ENCODE peak calls at places on chromosomes 1 and 21, in four cellular contexts. One of them, this sample, is unnamed.

GRCh38 chr1:84090447-84091244 is 53.4 kb upstream of the PRKACB start:
- DNase-seq in IMR-90: no peak
- DNase-seq in sigmoid colon: no peak
- DNase-seq in pancreas: no peak
- DNase-seq in this sample: peak; percentile 78

GRCh38 chr1:156165083-156165482 is 11.7 kb downstream of the SEMA4A start:
- DNase-seq in IMR-90: peak; percentile 48
- DNase-seq in sigmoid colon: no peak
- DNase-seq in pancreas: no peak
- DNase-seq in this sample: no peak

GRCh38 chr1:84711091-84711490 is 20.8 kb upstream of the SSX2IP start:
- DNase-seq in IMR-90: no peak
- DNase-seq in sigmoid colon: no peak
- DNase-seq in pancreas: no peak
- DNase-seq in this sample: no peak

GRCh38 chr1:219924348-219924747 is 4.0 kb downstream of the SLC30A10 start:
- DNase-seq in IMR-90: no peak
- DNase-seq in sigmoid colon: no peak
- DNase-seq in pancreas: no peak
- DNase-seq in this sample: no peak

GRCh38 chr21:35005077-35005476 is 44.0 kb downstream of the RUNX1 start:
- DNase-seq in IMR-90: peak; percentile 76
- DNase-seq in sigmoid colon: no peak
- DNase-seq in pancreas: no peak
- DNase-seq in this sample: no peak

GRCh38 chr1:81559662-81560350 is 240.9 kb upstream of the ADGRL2 start:
- DNase-seq in IMR-90: no peak
- DNase-seq in sigmoid colon: no peak
- DNase-seq in pancreas: no peak
- DNase-seq in this sample: peak; percentile 49

GRCh38 chr1:211632808-211633522 is 42.5 kb downstream of the NEK2 start:
- DNase-seq in IMR-90: peak; percentile 89
- DNase-seq in sigmoid colon: peak; percentile 78
- DNase-seq in pancreas: peak; percentile 92
- DNase-seq in this sample: peak; percentile 35

GRCh38 chr1:235207202-235207565 is 46.1 kb upstream of the RBM34 start:
- DNase-seq in IMR-90: no peak
- DNase-seq in sigmoid colon: no peak
- DNase-seq in pancreas: no peak
- DNase-seq in this sample: no peak

GRCh38 chr21:45078877-45079281 is 4.5 kb downstream of the ADARB1 start:
- DNase-seq in IMR-90: peak; percentile 85
- DNase-seq in sigmoid colon: peak; percentile 60
- DNase-seq in pancreas: no peak
- DNase-seq in this sample: no peak

GRCh38 chr1:78884685-78885452 is 121.7 kb downstream of the ADGRL4 start:
- DNase-seq in IMR-90: peak; percentile 21
- DNase-seq in sigmoid colon: no peak
- DNase-seq in pancreas: no peak
- DNase-seq in this sample: no peak

GRCh38 chr1:125064481-125064880 is 3879.7 kb downstream of the SRGAP2C start:
- DNase-seq in IMR-90: no peak
- DNase-seq in sigmoid colon: peak; percentile 51
- DNase-seq in pancreas: no peak
- DNase-seq in this sample: no peak

GRCh38 chr21:28828981-28829380 is 163.7 kb downstream of the LTN1 start:
- DNase-seq in IMR-90: no peak
- DNase-seq in sigmoid colon: no peak
- DNase-seq in pancreas: no peak
- DNase-seq in this sample: no peak

GRCh38 chr21:36980280-36981048 is 14.0 kb upstream of the HLCS start:
- DNase-seq in IMR-90: no peak
- DNase-seq in sigmoid colon: no peak
- DNase-seq in pancreas: peak; percentile 53
- DNase-seq in this sample: peak; percentile 57

GRCh38 chr1:30816211-30817082 is 58.9 kb upstream of the LAPTM5 start:
- DNase-seq in IMR-90: peak; percentile 92
- DNase-seq in sigmoid colon: peak; percentile 87
- DNase-seq in pancreas: peak; percentile 35
- DNase-seq in this sample: peak; percentile 84

GRCh38 chr21:20004353-20004752 is 993.9 kb upstream of the NCAM2 start:
- DNase-seq in IMR-90: no peak
- DNase-seq in sigmoid colon: no peak
- DNase-seq in pancreas: peak; percentile 4
- DNase-seq in this sample: no peak

GRCh38 chr1:16980473-16981268 is at the start of gene MFAP2:
- DNase-seq in IMR-90: no peak
- DNase-seq in sigmoid colon: no peak
- DNase-seq in pancreas: no peak
- DNase-seq in this sample: no peak

GRCh38 chr1:6438047-6438525 is 13.5 kb downstream of the ESPN start:
- DNase-seq in IMR-90: peak; percentile 33
- DNase-seq in sigmoid colon: no peak
- DNase-seq in pancreas: peak; percentile 49
- DNase-seq in this sample: peak; percentile 92

GRCh38 chr21:45001134-45002095 is 61.6 kb downstream of the SLX9 start:
- DNase-seq in IMR-90: peak; percentile 65
- DNase-seq in sigmoid colon: peak; percentile 94
- DNase-seq in pancreas: no peak
- DNase-seq in this sample: peak; percentile 94

GRCh38 chr1:222654849-222655248 is 37.0 kb downstream of the MIA3 start:
- DNase-seq in IMR-90: no peak
- DNase-seq in sigmoid colon: no peak
- DNase-seq in pancreas: no peak
- DNase-seq in this sample: no peak

GRCh38 chr1:3352952-3353331 is 101.5 kb upstream of the ARHGEF16 start:
- DNase-seq in IMR-90: no peak
- DNase-seq in sigmoid colon: peak; percentile 85
- DNase-seq in pancreas: peak; percentile 51
- DNase-seq in this sample: peak; percentile 20

GRCh38 chr1:229433364-229434004 is 410 bp downstream of the ACTA1 start:
- DNase-seq in IMR-90: no peak
- DNase-seq in sigmoid colon: no peak
- DNase-seq in pancreas: no peak
- DNase-seq in this sample: no peak
- H3K27ac ChIP-seq in IMR-90: no peak overlapping the region
- H3K27ac ChIP-seq in sigmoid colon: no peak overlapping the region
- H3K27ac ChIP-seq in pancreas: no peak overlapping the region
- H3K27ac ChIP-seq in this sample: no peak overlapping the region

DNA sequence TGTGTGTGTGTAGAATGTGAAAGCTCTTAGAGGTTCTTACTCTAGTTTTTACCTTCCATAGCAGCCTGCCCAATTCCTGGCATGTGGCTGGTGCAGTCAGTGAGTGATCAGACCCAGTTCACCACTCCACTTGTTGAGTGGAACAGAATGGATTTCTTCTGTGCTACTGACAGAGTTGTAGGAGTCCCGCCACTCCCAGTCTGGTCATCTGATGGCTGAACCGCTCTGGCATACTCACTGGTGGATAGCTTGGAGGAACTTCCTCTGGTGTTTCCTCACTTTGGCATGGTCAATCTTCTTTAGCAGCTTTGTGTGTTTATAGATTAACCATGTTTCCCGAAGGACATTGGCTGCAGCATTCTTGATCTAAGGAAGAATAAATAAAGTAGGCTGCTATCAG is 106.7 kb upstream of the ADAR start:
- DNase-seq in IMR-90: peak; percentile 10
- DNase-seq in sigmoid colon: no peak
- DNase-seq in pancreas: no peak
- DNase-seq in this sample: peak; percentile 32
- H3K27ac ChIP-seq in IMR-90: no peak overlapping the region
- H3K27ac ChIP-seq in sigmoid colon: no peak overlapping the region
- H3K27ac ChIP-seq in pancreas: no peak overlapping the region
- H3K27ac ChIP-seq in this sample: no peak overlapping the region

GRCh38 chr1:12249748-12250147 is 19.9 kb downstream of the VPS13D start:
- DNase-seq in IMR-90: no peak
- DNase-seq in sigmoid colon: no peak
- DNase-seq in pancreas: no peak
- DNase-seq in this sample: no peak
- H3K27ac ChIP-seq in IMR-90: no peak overlapping the region
- H3K27ac ChIP-seq in sigmoid colon: no peak overlapping the region
- H3K27ac ChIP-seq in pancreas: no peak overlapping the region
- H3K27ac ChIP-seq in this sample: no peak overlapping the region

GRCh38 chr1:26546375-26546774 is 16.8 kb downstream of the RPS6KA1 start:
- DNase-seq in IMR-90: no peak
- DNase-seq in sigmoid colon: no peak
- DNase-seq in pancreas: no peak
- DNase-seq in this sample: no peak
- H3K27ac ChIP-seq in IMR-90: no peak overlapping the region
- H3K27ac ChIP-seq in sigmoid colon: no peak overlapping the region
- H3K27ac ChIP-seq in pancreas: no peak overlapping the region
- H3K27ac ChIP-seq in this sample: no peak overlapping the region

GRCh38 chr1:15179485-15179883 is 25.9 kb downstream of the TMEM51 start:
- DNase-seq in IMR-90: no peak
- DNase-seq in sigmoid colon: no peak
- DNase-seq in pancreas: no peak
- DNase-seq in this sample: no peak
- H3K27ac ChIP-seq in IMR-90: peak overlapping the region; percentile 81
- H3K27ac ChIP-seq in sigmoid colon: peak overlapping the region; percentile 60
- H3K27ac ChIP-seq in pancreas: peak overlapping the region; percentile 82
- H3K27ac ChIP-seq in this sample: peak overlapping the region; percentile 95